ENCODE peak calls at places on chromosome 6, in ten cellular contexts. L, E, Y, S, G, H, V, C, O and N are unnamed samples.

GRCh38 chr6:131688286-131688685 is 12.9 kb downstream of the OR2A4 start:
- DNase-seq in E (no peak), L (peak; percentile 84), C (no peak), H (no peak), S (no peak), O (no peak), G (no peak), Y (no peak), V (no peak), N (no peak)

GRCh38 chr6:28802417-28803336 is 121.1 kb downstream of the TRIM27 start:
- DNase-seq in H (peak; percentile 44), G (no peak), Y (no peak), O (no peak), E (no peak), C (peak; percentile 45), V (no peak), S (no peak), L (peak; percentile 27), N (peak; percentile 57)

GRCh38 chr6:144185133-144185836 is 35.0 kb downstream of the STX11 start:
- DNase-seq in L (no peak), V (no peak), Y (no peak), H (no peak), S (no peak), G (no peak), E (no peak), O (no peak), C (no peak), N (peak; percentile 49)

GRCh38 chr6:100283288-100283687 is 181.4 kb downstream of the SIM1 start:
- DNase-seq in C (no peak), V (no peak), O (no peak), H (peak; percentile 57), E (no peak), S (no peak), L (no peak), G (no peak), Y (no peak), N (peak; percentile 86)

GRCh38 chr6:2931055-2931454 is 27.9 kb upstream of the SERPINB9 start:
- DNase-seq in E (no peak), V (no peak), C (no peak), H (no peak), O (no peak), L (no peak), Y (no peak), G (no peak), S (no peak), N (no peak)

GRCh38 chr6:27631614-27631925 is 158.7 kb upstream of the ZNF184 start:
- DNase-seq in S (no peak), L (no peak), O (no peak), V (no peak), G (no peak), C (no peak), Y (no peak), H (no peak), E (no peak), N (no peak)

GRCh38 chr6:143279385-143279784 is 171.1 kb downstream of the ADAT2 start:
- DNase-seq in L (peak; percentile 3), V (no peak), Y (no peak), O (no peak), C (no peak), G (no peak), H (no peak), E (no peak), S (peak; percentile 33), N (peak; percentile 34)

GRCh38 chr6:128826606-128827005 is 56.3 kb upstream of the LAMA2 start:
- DNase-seq in Y (no peak), O (no peak), G (no peak), C (no peak), H (no peak), L (no peak), V (no peak), S (peak; percentile 38), E (no peak), N (no peak)

GRCh38 chr6:3370361-3371221 is 86.3 kb downstream of the SLC22A23 start:
- DNase-seq in G (no peak), L (peak; percentile 82), E (no peak), H (no peak), O (no peak), Y (no peak), V (no peak), C (no peak), S (no peak), N (no peak)

GRCh38 chr6:31010393-31011060 is at the start of gene MUC22:
- DNase-seq in O (no peak), E (no peak), H (peak; percentile 20), C (peak; percentile 6), S (no peak), Y (no peak), V (no peak), L (no peak), G (no peak), N (peak; percentile 73)

GRCh38 chr6:163759542-163759941 is 345.0 kb downstream of the QKI start:
- DNase-seq in C (no peak), E (no peak), G (no peak), Y (no peak), L (no peak), O (no peak), H (no peak), V (no peak), S (no peak), N (peak; percentile 72)